ENCODE peak calls at places on chromosome 1, in five cellular contexts. D is H1, U is A549, S is IMR-90, V is K562. I is an unnamed sample.

GRCh38 chr1:211247921-211248320 is 11.2 kb upstream of the RCOR3 start:
- DNase-seq in D (no peak), U (no peak), S (no peak), V (no peak), I (no peak)

GRCh38 chr1:19156676-19157075 is 53.4 kb downstream of the UBR4 start:
- DNase-seq in D (no peak), U (no peak), S (peak; percentile 44), V (no peak), I (no peak)

GRCh38 chr1:88910401-88910800 is 19.0 kb upstream of the GTF2B start:
- DNase-seq in D (no peak), U (no peak), S (no peak), V (no peak), I (no peak)

GRCh38 chr1:220458936-220459335 is 69.0 kb upstream of the MARK1 start:
- DNase-seq in D (no peak), U (no peak), S (no peak), V (no peak), I (no peak)

GRCh38 chr1:233794863-233795262 is 109.6 kb upstream of the SLC35F3 start:
- DNase-seq in D (no peak), U (no peak), S (no peak), V (no peak), I (no peak)

GRCh38 chr1:169109561-169110134 is 3.2 kb downstream of the ATP1B1 start:
- DNase-seq in D (no peak), U (peak; percentile 83), S (peak; percentile 92), V (no peak), I (peak; percentile 97)

GRCh38 chr1:43653893-43654292 is 3.9 kb downstream of the KDM4A start:
- DNase-seq in D (no peak), U (no peak), S (no peak), V (no peak), I (no peak)

GRCh38 chr1:235100124-235100801 is 28.4 kb downstream of the TOMM20 start:
- DNase-seq in D (no peak), U (no peak), S (no peak), V (no peak), I (peak; percentile 52)

GRCh38 chr1:24190970-24191570 is 4.0 kb upstream of the IFNLR1 start:
- DNase-seq in D (no peak), U (no peak), S (no peak), V (no peak), I (no peak)

GRCh38 chr1:8303141-8303540 is 14.8 kb upstream of the SLC45A1 start:
- DNase-seq in D (no peak), U (no peak), S (peak; percentile 91), V (no peak), I (no peak)

GRCh38 chr1:214028999-214029406 is 41.2 kb downstream of the PROX1 start:
- DNase-seq in D (no peak), U (no peak), S (no peak), V (no peak), I (peak; percentile 92)

GRCh38 chr1:115189814-115190541 is 100.7 kb upstream of the TSPAN2 start:
- DNase-seq in D (no peak), U (peak; percentile 55), S (peak; percentile 95), V (no peak), I (no peak)

GRCh38 chr1:44803312-44804095 is 3.3 kb downstream of the PLK3 start:
- DNase-seq in D (no peak), U (no peak), S (no peak), V (no peak), I (no peak)

GRCh38 chr1:31460027-31460426 is 47.0 kb downstream of the SERINC2 start:
- DNase-seq in D (no peak), U (no peak), S (peak; percentile 28), V (peak; percentile 32), I (peak; percentile 21)

GRCh38 chr1:31368611-31369107 is 4.2 kb downstream of the FABP3 start:
- DNase-seq in D (no peak), U (no peak), S (no peak), V (peak; percentile 44), I (no peak)

GRCh38 chr1:41681331-41682136 is 197.1 kb upstream of the EDN2 start:
- DNase-seq in D (no peak), U (no peak), S (peak; percentile 52), V (no peak), I (no peak)

GRCh38 chr1:165566091-165566490 is 22.3 kb downstream of the LRRC52 start:
- DNase-seq in D (no peak), U (no peak), S (no peak), V (no peak), I (no peak)

GRCh38 chr1:242005866-242006565 is 7.1 kb upstream of the MAP1LC3C start:
- DNase-seq in D (no peak), U (no peak), S (no peak), V (no peak), I (no peak)

GRCh38 chr1:40711465-40712404 is 20.2 kb downstream of the NFYC start:
- DNase-seq in D (no peak), U (no peak), S (peak; percentile 69), V (peak; percentile 30), I (peak; percentile 50)

GRCh38 chr1:184289825-184290550 is 96.8 kb upstream of the C1orf21 start:
- DNase-seq in D (no peak), U (no peak), S (no peak), V (no peak), I (no peak)

GRCh38 chr1:106962591-106962990 is 93.9 kb upstream of the PRMT6 start:
- DNase-seq in D (no peak), U (no peak), S (no peak), V (no peak), I (no peak)

GRCh38 chr1:184218436-184218835 is 166.9 kb downstream of the TSEN15 start:
- DNase-seq in D (no peak), U (no peak), S (no peak), V (no peak), I (no peak)

GRCh38 chr1:206738370-206739366 is 31.9 kb upstream of the IL19 start:
- DNase-seq in D (no peak), U (peak; percentile 53), S (peak; percentile 28), V (peak; percentile 47), I (peak; percentile 17)

GRCh38 chr1:177983824-177984528 is 14.1 kb upstream of the SEC16B start:
- DNase-seq in D (peak; percentile 21), U (no peak), S (peak; percentile 98), V (no peak), I (peak; percentile 7)

GRCh38 chr1:185474440-185475149 is 157.6 kb upstream of the IVNS1ABP start:
- DNase-seq in D (no peak), U (no peak), S (no peak), V (no peak), I (no peak)

GRCh38 chr1:66852870-66853269 is 51.8 kb upstream of the INSL5 start:
- DNase-seq in D (no peak), U (no peak), S (no peak), V (no peak), I (no peak)

GRCh38 chr1:175839678-175840669 is 96.6 kb upstream of the TNR start:
- DNase-seq in D (no peak), U (no peak), S (no peak), V (no peak), I (peak; percentile 87)
- TF ChIP-seq MAFK in D (no peak), U (no peak), S (no peak), V (no peak), I (no peak)

GRCh38 chr1:33377013-33377412 is 53.9 kb downstream of the PHC2 start:
- DNase-seq in D (no peak), U (no peak), S (no peak), V (no peak), I (no peak)

GRCh38 chr1:33377750-33378149 is 53.1 kb downstream of the PHC2 start:
- DNase-seq in D (no peak), U (no peak), S (peak; percentile 45), V (no peak), I (no peak)

GRCh38 chr1:33378976-33379375 is 51.9 kb downstream of the PHC2 start:
- DNase-seq in D (no peak), U (no peak), S (no peak), V (no peak), I (no peak)

GRCh38 chr1:33379631-33380354 is 51.1 kb downstream of the PHC2 start:
- DNase-seq in D (no peak), U (no peak), S (no peak), V (no peak), I (no peak)

GRCh38 chr1:33378524-33378923 is 52.4 kb downstream of the PHC2 start:
- DNase-seq in D (no peak), U (no peak), S (no peak), V (no peak), I (no peak)
- TF ChIP-seq MAFK in D (no peak), U (no peak), S (no peak), V (no peak), I (no peak)

DNA sequence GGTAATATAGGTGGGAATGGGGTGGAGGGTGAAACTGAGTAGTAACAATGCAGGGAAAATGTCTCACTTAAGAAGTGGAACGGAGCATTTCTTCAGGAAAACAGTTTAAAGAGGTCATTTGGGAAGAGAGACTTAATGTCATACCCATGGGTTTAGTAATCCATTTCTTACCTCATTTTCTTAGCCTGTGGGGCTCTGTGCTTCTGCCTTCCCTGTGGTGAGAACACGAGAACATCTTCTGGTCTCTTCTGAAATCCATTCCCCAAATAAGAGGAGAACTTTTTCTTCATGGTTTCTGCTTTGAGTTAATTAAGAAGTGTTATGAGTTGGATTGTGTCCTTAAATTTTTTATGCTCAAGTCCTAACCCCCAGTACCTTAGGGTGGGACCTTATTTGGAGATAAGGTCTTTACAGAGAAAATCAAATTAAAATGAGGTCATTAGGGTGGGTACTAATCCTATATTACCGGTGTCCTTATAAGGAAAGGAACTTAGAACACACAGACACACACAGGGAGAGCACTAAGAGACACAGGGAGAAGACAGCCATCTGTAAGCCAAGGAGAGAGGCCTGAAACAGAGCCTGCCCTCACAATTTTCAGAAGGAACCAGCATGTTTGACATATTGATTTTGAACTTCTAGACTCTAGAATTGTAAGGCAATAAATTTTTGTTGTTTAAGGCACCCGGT is 5.4 kb downstream of the CCDC190 start:
- DNase-seq in D (no peak), U (no peak), S (peak; percentile 65), V (no peak), I (no peak)
- TF ChIP-seq MAFK in D (no peak), U (no peak), S (no peak), V (no peak), I (no peak)

GRCh38 chr1:113210248-113210647 is 137.2 kb downstream of the LRIG2 start:
- DNase-seq in D (no peak), U (no peak), S (no peak), V (peak; percentile 59), I (no peak)
- TF ChIP-seq MAFK in D (no peak), U (no peak), S (no peak), V (peak; percentile 2), I (no peak)

GRCh38 chr1:26180010-26180506 is 2.8 kb downstream of the CNKSR1 start:
- DNase-seq in D (no peak), U (no peak), S (no peak), V (no peak), I (no peak)

GRCh38 chr1:26175346-26175745 is 1.9 kb upstream of the CNKSR1 start:
- DNase-seq in D (no peak), U (no peak), S (no peak), V (no peak), I (no peak)

GRCh38 chr1:26181586-26182371 is 4.5 kb downstream of the CNKSR1 start:
- DNase-seq in D (no peak), U (no peak), S (peak; percentile 13), V (no peak), I (no peak)

GRCh38 chr1:26182372-26182675 is 5.0 kb downstream of the CNKSR1 start:
- DNase-seq in D (no peak), U (no peak), S (no peak), V (no peak), I (no peak)

GRCh38 chr1:26177182-26177684 is at the start of gene CNKSR1:
- DNase-seq in D (peak; percentile 90), U (no peak), S (no peak), V (no peak), I (peak; percentile 62)
- TF ChIP-seq MAFK in D (no peak), U (no peak), S (no peak), V (no peak), I (no peak)

GRCh38 chr1:6188466-6188865 is 8.3 kb upstream of the CHD5 start:
- DNase-seq in D (no peak), U (no peak), S (no peak), V (no peak), I (no peak)
- TF ChIP-seq MAFK in D (no peak), U (no peak), S (no peak), V (no peak), I (no peak)